ENCODE peak calls at places on chromosome 21, in seven cellular contexts. One of them, this sample, is unnamed.

GRCh38 chr21:16454371-16454770 is 724.6 kb downstream of the USP25 start:
- DNase-seq in B cell: no peak
- DNase-seq in stimulated activated CD8-positive, alpha-beta memory T cell treated with anti-CD3 and anti-CD28 coated beads, Interleukin-7, amount 100 ng/mL, for 1 hour: no peak
- DNase-seq in stimulated activated CD4-positive, alpha-beta T cell treated with anti-CD3 and anti-CD28 coated beads, TNF-alpha, amount 100 ng/mL, for 48 hours: no peak
- DNase-seq in substantia nigra: no peak
- DNase-seq in NCI-H748 treated with DMSO at 0.1 percent for 48 hours: no peak
- DNase-seq in GM13977: no peak
- DNase-seq in this sample: no peak

GRCh38 chr21:20999567-21000169 is 1.5 kb downstream of the NCAM2 start:
- DNase-seq in stimulated activated CD4-positive, alpha-beta T cell treated with anti-CD3 and anti-CD28 coated beads, TNF-alpha, amount 100 ng/mL, for 48 hours: no peak
- DNase-seq in GM13977: peak
- DNase-seq in NCI-H748 treated with DMSO at 0.1 percent for 48 hours: peak
- DNase-seq in substantia nigra: peak
- DNase-seq in B cell: peak
- DNase-seq in stimulated activated CD8-positive, alpha-beta memory T cell treated with anti-CD3 and anti-CD28 coated beads, Interleukin-7, amount 100 ng/mL, for 1 hour: no peak
- DNase-seq in this sample: peak

GRCh38 chr21:33993286-33994231 is 78.0 kb upstream of the ATP5PO start:
- DNase-seq in GM13977: no peak
- DNase-seq in NCI-H748 treated with DMSO at 0.1 percent for 48 hours: no peak
- DNase-seq in stimulated activated CD8-positive, alpha-beta memory T cell treated with anti-CD3 and anti-CD28 coated beads, Interleukin-7, amount 100 ng/mL, for 1 hour: no peak
- DNase-seq in substantia nigra: no peak
- DNase-seq in stimulated activated CD4-positive, alpha-beta T cell treated with anti-CD3 and anti-CD28 coated beads, TNF-alpha, amount 100 ng/mL, for 48 hours: no peak
- DNase-seq in B cell: peak
- DNase-seq in this sample: no peak

GRCh38 chr21:36706951-36707762 is 8.2 kb downstream of the SIM2 start:
- DNase-seq in B cell: no peak
- DNase-seq in stimulated activated CD8-positive, alpha-beta memory T cell treated with anti-CD3 and anti-CD28 coated beads, Interleukin-7, amount 100 ng/mL, for 1 hour: no peak
- DNase-seq in stimulated activated CD4-positive, alpha-beta T cell treated with anti-CD3 and anti-CD28 coated beads, TNF-alpha, amount 100 ng/mL, for 48 hours: no peak
- DNase-seq in NCI-H748 treated with DMSO at 0.1 percent for 48 hours: no peak
- DNase-seq in GM13977: peak
- DNase-seq in substantia nigra: no peak
- DNase-seq in this sample: peak

GRCh38 chr21:38980416-38981319 is 174.9 kb downstream of the ETS2 start:
- DNase-seq in GM13977: no peak
- DNase-seq in stimulated activated CD8-positive, alpha-beta memory T cell treated with anti-CD3 and anti-CD28 coated beads, Interleukin-7, amount 100 ng/mL, for 1 hour: no peak
- DNase-seq in NCI-H748 treated with DMSO at 0.1 percent for 48 hours: no peak
- DNase-seq in stimulated activated CD4-positive, alpha-beta T cell treated with anti-CD3 and anti-CD28 coated beads, TNF-alpha, amount 100 ng/mL, for 48 hours: no peak
- DNase-seq in B cell: no peak
- DNase-seq in substantia nigra: no peak
- DNase-seq in this sample: no peak

GRCh38 chr21:35504277-35504676 is 455.2 kb upstream of the RUNX1 start:
- DNase-seq in B cell: no peak
- DNase-seq in stimulated activated CD4-positive, alpha-beta T cell treated with anti-CD3 and anti-CD28 coated beads, TNF-alpha, amount 100 ng/mL, for 48 hours: no peak
- DNase-seq in stimulated activated CD8-positive, alpha-beta memory T cell treated with anti-CD3 and anti-CD28 coated beads, Interleukin-7, amount 100 ng/mL, for 1 hour: no peak
- DNase-seq in NCI-H748 treated with DMSO at 0.1 percent for 48 hours: no peak
- DNase-seq in substantia nigra: no peak
- DNase-seq in GM13977: no peak
- DNase-seq in this sample: no peak

GRCh38 chr21:27802816-27803475 is 836.1 kb upstream of the ADAMTS5 start:
- DNase-seq in stimulated activated CD4-positive, alpha-beta T cell treated with anti-CD3 and anti-CD28 coated beads, TNF-alpha, amount 100 ng/mL, for 48 hours: no peak
- DNase-seq in B cell: no peak
- DNase-seq in NCI-H748 treated with DMSO at 0.1 percent for 48 hours: no peak
- DNase-seq in stimulated activated CD8-positive, alpha-beta memory T cell treated with anti-CD3 and anti-CD28 coated beads, Interleukin-7, amount 100 ng/mL, for 1 hour: no peak
- DNase-seq in GM13977: no peak
- DNase-seq in substantia nigra: peak
- DNase-seq in this sample: peak

GRCh38 chr21:37198989-37199924 is 67.9 kb downstream of the VPS26C start:
- DNase-seq in NCI-H748 treated with DMSO at 0.1 percent for 48 hours: no peak
- DNase-seq in substantia nigra: no peak
- DNase-seq in B cell: no peak
- DNase-seq in stimulated activated CD4-positive, alpha-beta T cell treated with anti-CD3 and anti-CD28 coated beads, TNF-alpha, amount 100 ng/mL, for 48 hours: no peak
- DNase-seq in GM13977: no peak
- DNase-seq in stimulated activated CD8-positive, alpha-beta memory T cell treated with anti-CD3 and anti-CD28 coated beads, Interleukin-7, amount 100 ng/mL, for 1 hour: no peak
- DNase-seq in this sample: no peak

GRCh38 chr21:44593598-44594405 is 1.5 kb upstream of the KRTAP10-6 start:
- DNase-seq in stimulated activated CD4-positive, alpha-beta T cell treated with anti-CD3 and anti-CD28 coated beads, TNF-alpha, amount 100 ng/mL, for 48 hours: no peak
- DNase-seq in GM13977: no peak
- DNase-seq in B cell: no peak
- DNase-seq in stimulated activated CD8-positive, alpha-beta memory T cell treated with anti-CD3 and anti-CD28 coated beads, Interleukin-7, amount 100 ng/mL, for 1 hour: no peak
- DNase-seq in NCI-H748 treated with DMSO at 0.1 percent for 48 hours: no peak
- DNase-seq in substantia nigra: no peak
- DNase-seq in this sample: no peak

GRCh38 chr21:32508558-32508957 is 76.8 kb downstream of the TCP10L start:
- DNase-seq in stimulated activated CD8-positive, alpha-beta memory T cell treated with anti-CD3 and anti-CD28 coated beads, Interleukin-7, amount 100 ng/mL, for 1 hour: no peak
- DNase-seq in substantia nigra: no peak
- DNase-seq in stimulated activated CD4-positive, alpha-beta T cell treated with anti-CD3 and anti-CD28 coated beads, TNF-alpha, amount 100 ng/mL, for 48 hours: no peak
- DNase-seq in B cell: no peak
- DNase-seq in NCI-H748 treated with DMSO at 0.1 percent for 48 hours: no peak
- DNase-seq in GM13977: no peak
- DNase-seq in this sample: no peak

GRCh38 chr21:42864286-42864685 is 15.1 kb downstream of the WDR4 start:
- DNase-seq in stimulated activated CD4-positive, alpha-beta T cell treated with anti-CD3 and anti-CD28 coated beads, TNF-alpha, amount 100 ng/mL, for 48 hours: no peak
- DNase-seq in stimulated activated CD8-positive, alpha-beta memory T cell treated with anti-CD3 and anti-CD28 coated beads, Interleukin-7, amount 100 ng/mL, for 1 hour: no peak
- DNase-seq in B cell: peak
- DNase-seq in NCI-H748 treated with DMSO at 0.1 percent for 48 hours: no peak
- DNase-seq in substantia nigra: no peak
- DNase-seq in GM13977: no peak
- DNase-seq in this sample: no peak

GRCh38 chr21:33046455-33046854 is 20.7 kb downstream of the OLIG2 start:
- DNase-seq in B cell: no peak
- DNase-seq in stimulated activated CD4-positive, alpha-beta T cell treated with anti-CD3 and anti-CD28 coated beads, TNF-alpha, amount 100 ng/mL, for 48 hours: no peak
- DNase-seq in GM13977: no peak
- DNase-seq in substantia nigra: no peak
- DNase-seq in NCI-H748 treated with DMSO at 0.1 percent for 48 hours: no peak
- DNase-seq in stimulated activated CD8-positive, alpha-beta memory T cell treated with anti-CD3 and anti-CD28 coated beads, Interleukin-7, amount 100 ng/mL, for 1 hour: no peak
- DNase-seq in this sample: no peak

GRCh38 chr21:32457360-32457840 is 44.9 kb downstream of the EVA1C start:
- DNase-seq in B cell: no peak
- DNase-seq in stimulated activated CD4-positive, alpha-beta T cell treated with anti-CD3 and anti-CD28 coated beads, TNF-alpha, amount 100 ng/mL, for 48 hours: no peak
- DNase-seq in substantia nigra: peak
- DNase-seq in stimulated activated CD8-positive, alpha-beta memory T cell treated with anti-CD3 and anti-CD28 coated beads, Interleukin-7, amount 100 ng/mL, for 1 hour: no peak
- DNase-seq in NCI-H748 treated with DMSO at 0.1 percent for 48 hours: no peak
- DNase-seq in GM13977: no peak
- DNase-seq in this sample: no peak

GRCh38 chr21:37753122-37753599 is 163.1 kb downstream of the KCNJ6 start:
- DNase-seq in substantia nigra: no peak
- DNase-seq in NCI-H748 treated with DMSO at 0.1 percent for 48 hours: no peak
- DNase-seq in B cell: no peak
- DNase-seq in stimulated activated CD8-positive, alpha-beta memory T cell treated with anti-CD3 and anti-CD28 coated beads, Interleukin-7, amount 100 ng/mL, for 1 hour: no peak
- DNase-seq in GM13977: no peak
- DNase-seq in stimulated activated CD4-positive, alpha-beta T cell treated with anti-CD3 and anti-CD28 coated beads, TNF-alpha, amount 100 ng/mL, for 48 hours: no peak
- DNase-seq in this sample: no peak

GRCh38 chr21:30305136-30305535 is 15.0 kb downstream of the KRTAP26-1 start:
- DNase-seq in NCI-H748 treated with DMSO at 0.1 percent for 48 hours: no peak
- DNase-seq in B cell: no peak
- DNase-seq in substantia nigra: no peak
- DNase-seq in GM13977: no peak
- DNase-seq in stimulated activated CD4-positive, alpha-beta T cell treated with anti-CD3 and anti-CD28 coated beads, TNF-alpha, amount 100 ng/mL, for 48 hours: no peak
- DNase-seq in stimulated activated CD8-positive, alpha-beta memory T cell treated with anti-CD3 and anti-CD28 coated beads, Interleukin-7, amount 100 ng/mL, for 1 hour: no peak
- DNase-seq in this sample: no peak

GRCh38 chr21:19523731-19524130 is 1120.1 kb upstream of the TMPRSS15 start:
- DNase-seq in substantia nigra: no peak
- DNase-seq in stimulated activated CD4-positive, alpha-beta T cell treated with anti-CD3 and anti-CD28 coated beads, TNF-alpha, amount 100 ng/mL, for 48 hours: no peak
- DNase-seq in NCI-H748 treated with DMSO at 0.1 percent for 48 hours: no peak
- DNase-seq in GM13977: no peak
- DNase-seq in B cell: no peak
- DNase-seq in stimulated activated CD8-positive, alpha-beta memory T cell treated with anti-CD3 and anti-CD28 coated beads, Interleukin-7, amount 100 ng/mL, for 1 hour: no peak
- DNase-seq in this sample: no peak

GRCh38 chr21:38809170-38809878 is 3.6 kb downstream of the ETS2 start:
- DNase-seq in stimulated activated CD8-positive, alpha-beta memory T cell treated with anti-CD3 and anti-CD28 coated beads, Interleukin-7, amount 100 ng/mL, for 1 hour: no peak
- DNase-seq in stimulated activated CD4-positive, alpha-beta T cell treated with anti-CD3 and anti-CD28 coated beads, TNF-alpha, amount 100 ng/mL, for 48 hours: no peak
- DNase-seq in NCI-H748 treated with DMSO at 0.1 percent for 48 hours: no peak
- DNase-seq in substantia nigra: no peak
- DNase-seq in B cell: no peak
- DNase-seq in GM13977: no peak
- DNase-seq in this sample: no peak

GRCh38 chr21:18334066-18334465 is 69.5 kb downstream of the TMPRSS15 start:
- DNase-seq in GM13977: no peak
- DNase-seq in NCI-H748 treated with DMSO at 0.1 percent for 48 hours: no peak
- DNase-seq in stimulated activated CD8-positive, alpha-beta memory T cell treated with anti-CD3 and anti-CD28 coated beads, Interleukin-7, amount 100 ng/mL, for 1 hour: no peak
- DNase-seq in substantia nigra: no peak
- DNase-seq in stimulated activated CD4-positive, alpha-beta T cell treated with anti-CD3 and anti-CD28 coated beads, TNF-alpha, amount 100 ng/mL, for 48 hours: no peak
- DNase-seq in B cell: no peak
- DNase-seq in this sample: no peak

GRCh38 chr21:44800103-44800502 is 1.5 kb downstream of the UBE2G2 start:
- DNase-seq in stimulated activated CD8-positive, alpha-beta memory T cell treated with anti-CD3 and anti-CD28 coated beads, Interleukin-7, amount 100 ng/mL, for 1 hour: no peak
- DNase-seq in NCI-H748 treated with DMSO at 0.1 percent for 48 hours: no peak
- DNase-seq in GM13977: no peak
- DNase-seq in substantia nigra: no peak
- DNase-seq in stimulated activated CD4-positive, alpha-beta T cell treated with anti-CD3 and anti-CD28 coated beads, TNF-alpha, amount 100 ng/mL, for 48 hours: no peak
- DNase-seq in B cell: no peak
- DNase-seq in this sample: no peak

GRCh38 chr21:43766734-43767497 is 9.2 kb downstream of the CSTB start:
- DNase-seq in GM13977: no peak
- DNase-seq in substantia nigra: no peak
- DNase-seq in NCI-H748 treated with DMSO at 0.1 percent for 48 hours: no peak
- DNase-seq in B cell: no peak
- DNase-seq in stimulated activated CD4-positive, alpha-beta T cell treated with anti-CD3 and anti-CD28 coated beads, TNF-alpha, amount 100 ng/mL, for 48 hours: no peak
- DNase-seq in stimulated activated CD8-positive, alpha-beta memory T cell treated with anti-CD3 and anti-CD28 coated beads, Interleukin-7, amount 100 ng/mL, for 1 hour: no peak
- DNase-seq in this sample: no peak

GRCh38 chr21:25457411-25457810 is 149.9 kb downstream of the MRPL39 start:
- DNase-seq in substantia nigra: no peak
- DNase-seq in GM13977: peak
- DNase-seq in stimulated activated CD8-positive, alpha-beta memory T cell treated with anti-CD3 and anti-CD28 coated beads, Interleukin-7, amount 100 ng/mL, for 1 hour: no peak
- DNase-seq in NCI-H748 treated with DMSO at 0.1 percent for 48 hours: no peak
- DNase-seq in B cell: peak
- DNase-seq in stimulated activated CD4-positive, alpha-beta T cell treated with anti-CD3 and anti-CD28 coated beads, TNF-alpha, amount 100 ng/mL, for 48 hours: no peak
- DNase-seq in this sample: peak

GRCh38 chr21:43188712-43189151 is 19.9 kb downstream of the CRYAA start:
- DNase-seq in NCI-H748 treated with DMSO at 0.1 percent for 48 hours: no peak
- DNase-seq in stimulated activated CD8-positive, alpha-beta memory T cell treated with anti-CD3 and anti-CD28 coated beads, Interleukin-7, amount 100 ng/mL, for 1 hour: no peak
- DNase-seq in GM13977: no peak
- DNase-seq in substantia nigra: peak
- DNase-seq in B cell: peak
- DNase-seq in stimulated activated CD4-positive, alpha-beta T cell treated with anti-CD3 and anti-CD28 coated beads, TNF-alpha, amount 100 ng/mL, for 48 hours: no peak
- DNase-seq in this sample: no peak

GRCh38 chr21:36079671-36080070 is 9.8 kb downstream of the CBR1 start:
- DNase-seq in substantia nigra: no peak
- DNase-seq in stimulated activated CD8-positive, alpha-beta memory T cell treated with anti-CD3 and anti-CD28 coated beads, Interleukin-7, amount 100 ng/mL, for 1 hour: no peak
- DNase-seq in B cell: no peak
- DNase-seq in stimulated activated CD4-positive, alpha-beta T cell treated with anti-CD3 and anti-CD28 coated beads, TNF-alpha, amount 100 ng/mL, for 48 hours: no peak
- DNase-seq in NCI-H748 treated with DMSO at 0.1 percent for 48 hours: no peak
- DNase-seq in GM13977: no peak
- DNase-seq in this sample: no peak

GRCh38 chr21:41377715-41378114 is 15.9 kb downstream of the MX2 start:
- DNase-seq in stimulated activated CD8-positive, alpha-beta memory T cell treated with anti-CD3 and anti-CD28 coated beads, Interleukin-7, amount 100 ng/mL, for 1 hour: no peak
- DNase-seq in NCI-H748 treated with DMSO at 0.1 percent for 48 hours: no peak
- DNase-seq in stimulated activated CD4-positive, alpha-beta T cell treated with anti-CD3 and anti-CD28 coated beads, TNF-alpha, amount 100 ng/mL, for 48 hours: no peak
- DNase-seq in GM13977: no peak
- DNase-seq in B cell: no peak
- DNase-seq in substantia nigra: no peak
- DNase-seq in this sample: no peak

GRCh38 chr21:28908351-28908750 is 84.3 kb downstream of the LTN1 start:
- DNase-seq in GM13977: no peak
- DNase-seq in substantia nigra: no peak
- DNase-seq in stimulated activated CD4-positive, alpha-beta T cell treated with anti-CD3 and anti-CD28 coated beads, TNF-alpha, amount 100 ng/mL, for 48 hours: no peak
- DNase-seq in B cell: no peak
- DNase-seq in stimulated activated CD8-positive, alpha-beta memory T cell treated with anti-CD3 and anti-CD28 coated beads, Interleukin-7, amount 100 ng/mL, for 1 hour: no peak
- DNase-seq in NCI-H748 treated with DMSO at 0.1 percent for 48 hours: no peak
- DNase-seq in this sample: no peak

GRCh38 chr21:27365394-27365793 is 398.5 kb upstream of the ADAMTS5 start:
- DNase-seq in substantia nigra: no peak
- DNase-seq in stimulated activated CD4-positive, alpha-beta T cell treated with anti-CD3 and anti-CD28 coated beads, TNF-alpha, amount 100 ng/mL, for 48 hours: no peak
- DNase-seq in stimulated activated CD8-positive, alpha-beta memory T cell treated with anti-CD3 and anti-CD28 coated beads, Interleukin-7, amount 100 ng/mL, for 1 hour: no peak
- DNase-seq in B cell: no peak
- DNase-seq in NCI-H748 treated with DMSO at 0.1 percent for 48 hours: no peak
- DNase-seq in GM13977: no peak
- DNase-seq in this sample: no peak

GRCh38 chr21:42209801-42210479 is 9.0 kb upstream of the ABCG1 start:
- DNase-seq in B cell: no peak
- DNase-seq in NCI-H748 treated with DMSO at 0.1 percent for 48 hours: no peak
- DNase-seq in GM13977: no peak
- DNase-seq in stimulated activated CD8-positive, alpha-beta memory T cell treated with anti-CD3 and anti-CD28 coated beads, Interleukin-7, amount 100 ng/mL, for 1 hour: no peak
- DNase-seq in stimulated activated CD4-positive, alpha-beta T cell treated with anti-CD3 and anti-CD28 coated beads, TNF-alpha, amount 100 ng/mL, for 48 hours: no peak
- DNase-seq in substantia nigra: no peak
- DNase-seq in this sample: no peak

GRCh38 chr21:45328198-45329087 is 40.7 kb upstream of the POFUT2 start:
- DNase-seq in stimulated activated CD8-positive, alpha-beta memory T cell treated with anti-CD3 and anti-CD28 coated beads, Interleukin-7, amount 100 ng/mL, for 1 hour: no peak
- DNase-seq in B cell: no peak
- DNase-seq in NCI-H748 treated with DMSO at 0.1 percent for 48 hours: no peak
- DNase-seq in stimulated activated CD4-positive, alpha-beta T cell treated with anti-CD3 and anti-CD28 coated beads, TNF-alpha, amount 100 ng/mL, for 48 hours: no peak
- DNase-seq in GM13977: no peak
- DNase-seq in substantia nigra: no peak
- DNase-seq in this sample: no peak

GRCh38 chr21:39854572-39854971 is 12.7 kb upstream of the PCP4 start:
- DNase-seq in NCI-H748 treated with DMSO at 0.1 percent for 48 hours: no peak
- DNase-seq in substantia nigra: no peak
- DNase-seq in GM13977: no peak
- DNase-seq in stimulated activated CD8-positive, alpha-beta memory T cell treated with anti-CD3 and anti-CD28 coated beads, Interleukin-7, amount 100 ng/mL, for 1 hour: no peak
- DNase-seq in stimulated activated CD4-positive, alpha-beta T cell treated with anti-CD3 and anti-CD28 coated beads, TNF-alpha, amount 100 ng/mL, for 48 hours: no peak
- DNase-seq in B cell: no peak
- DNase-seq in this sample: no peak

GRCh38 chr21:21383126-21383525 is 384.9 kb downstream of the NCAM2 start:
- DNase-seq in substantia nigra: no peak
- DNase-seq in stimulated activated CD4-positive, alpha-beta T cell treated with anti-CD3 and anti-CD28 coated beads, TNF-alpha, amount 100 ng/mL, for 48 hours: no peak
- DNase-seq in stimulated activated CD8-positive, alpha-beta memory T cell treated with anti-CD3 and anti-CD28 coated beads, Interleukin-7, amount 100 ng/mL, for 1 hour: no peak
- DNase-seq in NCI-H748 treated with DMSO at 0.1 percent for 48 hours: no peak
- DNase-seq in GM13977: no peak
- DNase-seq in B cell: no peak
- DNase-seq in this sample: no peak

GRCh38 chr21:19218163-19218562 is 814.6 kb upstream of the TMPRSS15 start:
- DNase-seq in B cell: no peak
- DNase-seq in stimulated activated CD8-positive, alpha-beta memory T cell treated with anti-CD3 and anti-CD28 coated beads, Interleukin-7, amount 100 ng/mL, for 1 hour: no peak
- DNase-seq in substantia nigra: no peak
- DNase-seq in stimulated activated CD4-positive, alpha-beta T cell treated with anti-CD3 and anti-CD28 coated beads, TNF-alpha, amount 100 ng/mL, for 48 hours: no peak
- DNase-seq in GM13977: no peak
- DNase-seq in NCI-H748 treated with DMSO at 0.1 percent for 48 hours: no peak
- DNase-seq in this sample: no peak

GRCh38 chr21:27582246-27582945 is 615.5 kb upstream of the ADAMTS5 start:
- DNase-seq in NCI-H748 treated with DMSO at 0.1 percent for 48 hours: no peak
- DNase-seq in stimulated activated CD8-positive, alpha-beta memory T cell treated with anti-CD3 and anti-CD28 coated beads, Interleukin-7, amount 100 ng/mL, for 1 hour: no peak
- DNase-seq in stimulated activated CD4-positive, alpha-beta T cell treated with anti-CD3 and anti-CD28 coated beads, TNF-alpha, amount 100 ng/mL, for 48 hours: no peak
- DNase-seq in GM13977: no peak
- DNase-seq in B cell: no peak
- DNase-seq in substantia nigra: no peak
- DNase-seq in this sample: no peak

GRCh38 chr21:33412832-33413519 is 9.8 kb downstream of the IFNGR2 start:
- DNase-seq in stimulated activated CD4-positive, alpha-beta T cell treated with anti-CD3 and anti-CD28 coated beads, TNF-alpha, amount 100 ng/mL, for 48 hours: no peak
- DNase-seq in NCI-H748 treated with DMSO at 0.1 percent for 48 hours: no peak
- DNase-seq in GM13977: peak
- DNase-seq in substantia nigra: no peak
- DNase-seq in B cell: no peak
- DNase-seq in stimulated activated CD8-positive, alpha-beta memory T cell treated with anti-CD3 and anti-CD28 coated beads, Interleukin-7, amount 100 ng/mL, for 1 hour: no peak
- DNase-seq in this sample: peak

GRCh38 chr21:26070822-26071425 is 99.6 kb downstream of the APP start:
- DNase-seq in GM13977: no peak
- DNase-seq in stimulated activated CD8-positive, alpha-beta memory T cell treated with anti-CD3 and anti-CD28 coated beads, Interleukin-7, amount 100 ng/mL, for 1 hour: no peak
- DNase-seq in NCI-H748 treated with DMSO at 0.1 percent for 48 hours: peak
- DNase-seq in B cell: peak
- DNase-seq in substantia nigra: no peak
- DNase-seq in stimulated activated CD4-positive, alpha-beta T cell treated with anti-CD3 and anti-CD28 coated beads, TNF-alpha, amount 100 ng/mL, for 48 hours: no peak
- DNase-seq in this sample: no peak

GRCh38 chr21:36535618-36536241 is 55.8 kb upstream of the CLDN14 start:
- DNase-seq in GM13977: peak
- DNase-seq in stimulated activated CD4-positive, alpha-beta T cell treated with anti-CD3 and anti-CD28 coated beads, TNF-alpha, amount 100 ng/mL, for 48 hours: no peak
- DNase-seq in NCI-H748 treated with DMSO at 0.1 percent for 48 hours: no peak
- DNase-seq in stimulated activated CD8-positive, alpha-beta memory T cell treated with anti-CD3 and anti-CD28 coated beads, Interleukin-7, amount 100 ng/mL, for 1 hour: no peak
- DNase-seq in B cell: no peak
- DNase-seq in substantia nigra: no peak
- DNase-seq in this sample: peak

GRCh38 chr21:26961704-26962103 is 5.2 kb downstream of the ADAMTS5 start:
- DNase-seq in stimulated activated CD8-positive, alpha-beta memory T cell treated with anti-CD3 and anti-CD28 coated beads, Interleukin-7, amount 100 ng/mL, for 1 hour: no peak
- DNase-seq in substantia nigra: peak
- DNase-seq in NCI-H748 treated with DMSO at 0.1 percent for 48 hours: no peak
- DNase-seq in stimulated activated CD4-positive, alpha-beta T cell treated with anti-CD3 and anti-CD28 coated beads, TNF-alpha, amount 100 ng/mL, for 48 hours: no peak
- DNase-seq in B cell: no peak
- DNase-seq in GM13977: no peak
- DNase-seq in this sample: no peak

GRCh38 chr21:34603002-34603709 is 11.8 kb downstream of the RCAN1 start:
- DNase-seq in NCI-H748 treated with DMSO at 0.1 percent for 48 hours: peak
- DNase-seq in B cell: peak
- DNase-seq in stimulated activated CD4-positive, alpha-beta T cell treated with anti-CD3 and anti-CD28 coated beads, TNF-alpha, amount 100 ng/mL, for 48 hours: peak
- DNase-seq in stimulated activated CD8-positive, alpha-beta memory T cell treated with anti-CD3 and anti-CD28 coated beads, Interleukin-7, amount 100 ng/mL, for 1 hour: no peak
- DNase-seq in substantia nigra: peak
- DNase-seq in GM13977: peak
- DNase-seq in this sample: peak

This sample was measured in GM13976.